ENCODE peak calls at places on chromosomes 3 and 15, in eight cellular contexts. J, T, F, B, Q, D, M and W are unnamed samples.

GRCh38 chr15:74133703-74134386 is 3.5 kb downstream of the ISLR2 start:
- DNase-seq in T (no peak), D (peak), Q (no peak), M (no peak), F (no peak), B (no peak), J (no peak), W (peak)

GRCh38 chr3:126567696-126568438 is 9.1 kb upstream of the C3orf22 start:
- DNase-seq in J (no peak), T (no peak), M (peak), F (no peak), Q (no peak), B (no peak), D (peak), W (no peak)

GRCh38 chr15:98767692-98768091 is 119.4 kb downstream of the IGF1R start:
- DNase-seq in B (no peak), D (no peak), T (no peak), Q (no peak), F (no peak), J (no peak), M (no peak), W (no peak)

GRCh38 chr3:60017631-60018030 is 967.8 kb upstream of the CFAP20DC start:
- DNase-seq in T (peak), B (peak), F (peak), D (no peak), Q (no peak), M (no peak), J (no peak), W (no peak)

GRCh38 chr3:120114981-120115380 is 20.7 kb upstream of the GSK3B start:
- DNase-seq in T (no peak), D (no peak), Q (no peak), B (no peak), M (no peak), F (no peak), J (no peak), W (no peak)

GRCh38 chr15:74312445-74313007 is 54.9 kb downstream of the CYP11A1 start:
- DNase-seq in M (no peak), B (no peak), D (peak), J (no peak), Q (no peak), T (no peak), F (no peak), W (no peak)

GRCh38 chr3:142318331-142318730 is 92.9 kb upstream of the GK5 start:
- DNase-seq in M (no peak), B (no peak), T (peak), J (no peak), F (no peak), D (no peak), Q (no peak), W (no peak)

GRCh38 chr3:31790516-31791148 is 190.4 kb downstream of the OSBPL10 start:
- DNase-seq in F (no peak), D (no peak), B (no peak), M (no peak), J (no peak), T (no peak), Q (no peak), W (no peak)

GRCh38 chr15:34514251-34514760 is 69.1 kb downstream of the GOLGA8B start:
- DNase-seq in F (no peak), J (no peak), B (no peak), M (peak), Q (peak), D (peak), T (no peak), W (no peak)

GRCh38 chr3:45333549-45333948 is 54.8 kb upstream of the LARS2 start:
- DNase-seq in B (no peak), T (peak), F (no peak), M (no peak), D (no peak), J (no peak), Q (no peak), W (no peak)

GRCh38 chr15:40441736-40442531 is 1.2 kb downstream of the BAHD1 start:
- DNase-seq in M (no peak), Q (no peak), B (peak), F (no peak), T (no peak), J (no peak), D (peak), W (peak)

GRCh38 chr3:187735837-187736236 is 9.4 kb downstream of the BCL6 start:
- DNase-seq in T (no peak), Q (no peak), M (no peak), B (no peak), D (no peak), F (no peak), J (no peak), W (no peak)

GRCh38 chr3:25532763-25533162 is 104.7 kb downstream of the RARB start:
- DNase-seq in Q (no peak), F (no peak), J (no peak), M (no peak), T (no peak), B (no peak), D (peak), W (no peak)

GRCh38 chr3:10527295-10528016 is 22.1 kb upstream of the ATP2B2 start:
- DNase-seq in B (no peak), F (no peak), T (no peak), D (no peak), Q (no peak), M (no peak), J (peak), W (no peak)

GRCh38 chr3:70298385-70298784 is 14.1 kb downstream of the MDFIC2 start:
- DNase-seq in Q (no peak), F (no peak), B (no peak), D (no peak), M (no peak), T (no peak), J (no peak), W (no peak)

GRCh38 chr3:116927918-116928317 is 218.3 kb downstream of the TUSC7 start:
- DNase-seq in T (no peak), D (no peak), F (no peak), Q (no peak), M (no peak), J (no peak), B (no peak), W (no peak)

GRCh38 chr3:134938024-134938525 is 143.0 kb downstream of the EPHB1 start:
- DNase-seq in J (no peak), T (no peak), Q (no peak), D (no peak), F (no peak), B (no peak), M (no peak), W (no peak)

GRCh38 chr3:67524046-67524445 is 130.4 kb downstream of the SUCLG2 start:
- DNase-seq in F (no peak), B (no peak), D (no peak), Q (no peak), T (no peak), M (no peak), J (no peak), W (no peak)

GRCh38 chr3:133206921-133207320 is 168.7 kb downstream of the TMEM108 start:
- DNase-seq in B (no peak), Q (no peak), T (no peak), D (no peak), J (no peak), M (no peak), F (no peak), W (no peak)

GRCh38 chr3:58659051-58659675 is 7.4 kb downstream of the FAM3D start:
- DNase-seq in M (peak), B (no peak), T (peak), D (no peak), F (no peak), J (no peak), Q (no peak), W (no peak)